ENCODE peak calls at places on chromosomes 1 and 21, in nine cellular contexts. J is esophagus squamous epithelium, S is lower lobe of right lung, X is right cardiac atrium, Q is H9, Y is PC-3, B is pancreas, E is OCI-LY7, G is substantia nigra. V is an unnamed sample.

GRCh38 chr1:6178751-6179563 is 1.2 kb downstream of the CHD5 start:
- DNase-seq in B (no peak), G (no peak), Y (no peak), E (no peak), X (no peak), J (no peak), S (no peak), Q (peak; percentile 51), V (no peak)

GRCh38 chr1:204075116-204075636 is 2.3 kb downstream of the SOX13 start:
- DNase-seq in B (peak; percentile 85), Y (peak; percentile 26), Q (no peak), X (peak; percentile 72), E (no peak), J (no peak), S (no peak), G (no peak), V (no peak)

GRCh38 chr21:38567577-38568360 is 69.5 kb upstream of the ERG start:
- DNase-seq in S (no peak), E (no peak), Q (no peak), Y (no peak), X (no peak), G (no peak), B (no peak), J (no peak), V (no peak)

GRCh38 chr1:164058192-164058591 is 500.8 kb upstream of the PBX1 start:
- DNase-seq in B (no peak), Y (no peak), X (no peak), G (no peak), Q (no peak), E (no peak), J (no peak), S (no peak), V (no peak)

GRCh38 chr1:26290416-26291261 is 10.8 kb downstream of the SH3BGRL3 start:
- DNase-seq in J (no peak), B (no peak), Y (no peak), S (no peak), E (peak; percentile 85), X (peak; percentile 73), G (no peak), Q (no peak), V (no peak)

GRCh38 chr1:167462341-167462740 is 56.0 kb downstream of the CD247 start:
- DNase-seq in Q (no peak), B (no peak), E (no peak), S (no peak), X (no peak), Y (no peak), J (no peak), G (no peak), V (no peak)

GRCh38 chr1:94743866-94744265 is 76.3 kb upstream of the SLC44A3 start:
- DNase-seq in S (no peak), X (no peak), E (no peak), J (no peak), Y (no peak), B (no peak), G (no peak), Q (no peak), V (no peak)

GRCh38 chr1:111213412-111213811 is 13.0 kb upstream of the DENND2D start:
- DNase-seq in G (no peak), S (peak; percentile 65), Y (no peak), Q (no peak), J (no peak), B (no peak), E (no peak), X (no peak), V (no peak)

DNA sequence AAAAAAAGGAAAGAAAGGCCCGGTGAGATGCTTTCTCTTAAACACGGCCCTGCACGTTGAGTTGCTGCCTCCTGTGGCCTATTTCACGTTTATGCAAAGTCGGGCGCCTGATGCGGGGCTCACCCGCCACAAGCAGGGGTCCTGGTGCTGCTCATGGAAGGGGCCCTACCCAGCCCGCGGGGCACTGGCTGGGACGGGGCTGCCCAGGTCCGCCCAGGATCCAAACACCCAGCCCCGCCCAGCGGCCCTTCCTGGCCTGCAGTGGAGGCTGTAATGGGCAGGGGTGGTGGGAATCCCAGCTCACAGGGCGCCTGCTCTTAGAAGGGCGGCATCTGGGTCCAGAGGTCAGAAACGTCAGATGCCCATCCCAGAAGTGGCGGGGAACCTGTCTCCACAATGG is 1.6 kb downstream of the COL6A2 start:
- DNase-seq in G (no peak), X (peak; percentile 71), J (no peak), B (peak; percentile 52), Q (peak; percentile 62), Y (peak; percentile 57), E (no peak), S (peak; percentile 42), V (no peak)
- H3K27ac ChIP-seq in G (no peak overlapping the region), X (peak overlapping the region; percentile 74), J (peak overlapping the region; percentile 71), B (no peak overlapping the region), Q (no peak overlapping the region), Y (peak overlapping the region; percentile 70), E (no peak overlapping the region), S (no peak overlapping the region), V (no peak overlapping the region)

GRCh38 chr21:34280987-34281386 is 82.8 kb upstream of the KCNE2 start:
- DNase-seq in S (no peak), E (no peak), X (peak; percentile 71), Y (no peak), B (no peak), J (no peak), Q (no peak), G (no peak), V (no peak)

GRCh38 chr21:34278451-34278850 is 85.4 kb upstream of the KCNE2 start:
- DNase-seq in S (no peak), B (no peak), E (no peak), Q (no peak), G (no peak), J (no peak), X (no peak), Y (no peak), V (no peak)

GRCh38 chr21:34279883-34280282 is 83.9 kb upstream of the KCNE2 start:
- DNase-seq in G (no peak), Y (no peak), E (no peak), Q (no peak), J (no peak), B (no peak), S (no peak), X (no peak), V (no peak)

GRCh38 chr21:34280389-34280795 is 83.4 kb upstream of the KCNE2 start:
- DNase-seq in E (no peak), Y (no peak), G (no peak), X (peak; percentile 80), J (no peak), B (no peak), Q (no peak), S (no peak), V (no peak)

DNA sequence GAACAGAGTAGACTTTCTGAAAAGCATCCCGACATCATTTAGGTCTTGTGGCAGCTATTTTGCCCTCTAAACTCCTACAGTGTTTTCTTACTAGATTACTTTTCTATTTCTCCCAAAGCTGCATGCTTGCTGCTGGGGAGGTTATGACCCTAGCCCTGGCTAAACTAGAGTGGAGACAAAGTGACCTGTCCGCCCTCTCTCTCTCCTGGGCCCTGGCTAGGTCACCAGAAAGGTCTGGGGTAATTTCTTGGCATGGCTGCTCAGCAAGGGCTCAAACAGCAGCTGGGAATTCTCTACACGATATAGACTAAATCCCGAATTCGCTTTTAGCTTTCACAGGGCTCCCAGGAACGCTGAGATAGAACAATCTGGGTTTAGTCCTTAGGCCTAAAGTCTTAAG is 84.5 kb upstream of the KCNE2 start:
- DNase-seq in S (no peak), G (no peak), X (no peak), B (no peak), J (no peak), Y (no peak), Q (no peak), E (no peak), V (no peak)
- H3K27ac ChIP-seq in S (no peak overlapping the region), G (no peak overlapping the region), X (no peak overlapping the region), B (no peak overlapping the region), J (no peak overlapping the region), Y (no peak overlapping the region), Q (no peak overlapping the region), E (no peak overlapping the region), V (no peak overlapping the region)

GRCh38 chr1:54956726-54957125 is 23.7 kb upstream of the TMEM61 start:
- DNase-seq in E (no peak), J (no peak), Q (no peak), X (no peak), G (no peak), Y (no peak), S (no peak), B (no peak), V (no peak)
- H3K27ac ChIP-seq in E (no peak overlapping the region), J (no peak overlapping the region), Q (no peak overlapping the region), X (no peak overlapping the region), G (no peak overlapping the region), Y (no peak overlapping the region), S (no peak overlapping the region), B (no peak overlapping the region), V (no peak overlapping the region)

GRCh38 chr1:234533975-234534876 is 55.2 kb upstream of the TARBP1 start:
- DNase-seq in E (no peak), G (no peak), Y (no peak), B (peak; percentile 90), X (peak; percentile 96), S (peak; percentile 87), J (no peak), Q (no peak), V (peak; percentile 74)
- H3K27ac ChIP-seq in E (no peak overlapping the region), G (peak overlapping the region; percentile 61), Y (peak overlapping the region; percentile 53), B (peak overlapping the region; percentile 98), X (peak overlapping the region; percentile 100), S (peak overlapping the region; percentile 94), J (peak overlapping the region; percentile 96), Q (no peak overlapping the region), V (peak overlapping the region; percentile 97)

DNA sequence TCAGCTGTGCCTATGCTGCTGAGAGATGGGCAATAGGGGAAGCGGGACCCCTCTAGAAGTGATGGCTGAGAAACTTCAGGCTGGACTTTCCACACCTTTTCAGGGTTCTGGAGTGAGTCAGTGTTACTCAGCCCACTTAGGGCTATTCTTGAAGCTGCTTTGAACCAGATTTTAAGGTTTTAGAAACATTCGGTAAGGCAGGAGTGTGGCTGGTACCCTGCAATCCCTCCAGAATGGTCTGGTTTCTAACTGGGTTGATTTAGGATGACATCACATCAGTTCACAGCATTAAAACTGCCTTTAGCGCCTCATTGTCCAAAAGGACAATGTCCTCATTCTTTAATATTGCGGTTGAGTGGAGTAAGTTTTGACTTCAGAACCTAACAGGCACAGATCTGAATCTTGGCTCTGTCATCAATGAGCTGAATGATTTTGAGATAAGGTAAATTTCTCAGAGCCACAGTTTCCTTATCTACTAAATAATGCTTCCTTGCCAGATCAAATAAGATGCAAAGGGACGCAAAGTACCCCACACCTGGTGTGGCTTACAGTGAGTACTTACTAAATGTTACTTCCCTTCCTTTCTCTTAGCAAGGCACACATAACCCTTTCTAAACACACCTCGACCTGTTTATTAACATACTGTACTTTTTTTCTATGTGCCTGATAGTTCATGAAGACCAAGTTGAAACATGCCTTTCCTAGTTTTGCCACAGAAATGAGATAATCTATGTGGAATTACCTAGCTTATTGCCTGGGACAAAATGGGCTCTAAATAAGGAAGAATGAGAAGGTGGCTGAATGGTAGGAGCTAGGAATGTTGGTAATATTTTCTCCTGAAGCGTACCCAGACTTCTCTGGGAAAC is 209.8 kb downstream of the ROR1 start:
- DNase-seq in G (no peak), Y (no peak), X (no peak), S (no peak), B (no peak), J (no peak), Q (no peak), E (no peak), V (no peak)
- H3K27ac ChIP-seq in G (no peak overlapping the region), Y (no peak overlapping the region), X (no peak overlapping the region), S (no peak overlapping the region), B (peak overlapping the region; percentile 45), J (no peak overlapping the region), Q (no peak overlapping the region), E (no peak overlapping the region), V (no peak overlapping the region)

GRCh38 chr1:37705399-37705798 is 13.1 kb downstream of the CDCA8 start:
- DNase-seq in Q (no peak), G (no peak), J (no peak), B (no peak), Y (no peak), E (no peak), X (no peak), S (no peak), V (peak; percentile 42)
- H3K27ac ChIP-seq in Q (no peak overlapping the region), G (no peak overlapping the region), J (no peak overlapping the region), B (no peak overlapping the region), Y (no peak overlapping the region), E (no peak overlapping the region), X (no peak overlapping the region), S (no peak overlapping the region), V (no peak overlapping the region)

V was measured in caudate nucleus.